ENCODE peak calls at places on chromosomes 6 and 20, in eight cellular contexts. X is head of caudate nucleus, R is Calu3, W is NCI-H2171 treated with DMSO at 0.1 percent for 48 hours, T is GM13976, C is cardiac fibroblast, Z is HFFc6, N is GM06990. Q is an unnamed sample.

GRCh38 chr6:50455029-50455428 is 258.3 kb upstream of the TFAP2D start:
- DNase-seq in X (no peak), R (no peak), W (no peak), T (no peak), C (no peak), Z (no peak), N (no peak), Q (no peak)

GRCh38 chr6:33672808-33673207 is 38.7 kb downstream of the UQCC2 start:
- DNase-seq in X (no peak), R (peak; percentile 94), W (no peak), T (peak; percentile 64), C (peak; percentile 97), Z (peak; percentile 95), N (no peak), Q (no peak)

GRCh38 chr6:42962502-42963178 is 2.1 kb downstream of the GNMT start:
- DNase-seq in X (no peak), R (no peak), W (peak; percentile 99), T (no peak), C (no peak), Z (no peak), N (no peak), Q (peak; percentile 87)

GRCh38 chr6:37225350-37226169 is 32.0 kb upstream of the TBC1D22B start:
- DNase-seq in X (no peak), R (no peak), W (peak; percentile 41), T (no peak), C (no peak), Z (no peak), N (no peak), Q (no peak)

GRCh38 chr6:168098431-168098861 is 19.4 kb upstream of the FRMD1 start:
- DNase-seq in X (no peak), R (no peak), W (no peak), T (no peak), C (no peak), Z (no peak), N (no peak), Q (no peak)

GRCh38 chr6:37713529-37714119 is 15.9 kb upstream of the MDGA1 start:
- DNase-seq in X (no peak), R (no peak), W (no peak), T (no peak), C (peak; percentile 64), Z (peak; percentile 71), N (no peak), Q (no peak)

GRCh38 chr6:7758456-7758855 is 32.6 kb downstream of the BMP6 start:
- DNase-seq in X (no peak), R (peak; percentile 1), W (no peak), T (no peak), C (peak; percentile 90), Z (peak; percentile 66), N (no peak), Q (no peak)

GRCh38 chr6:36805917-36806316 is 33.3 kb downstream of the CPNE5 start:
- DNase-seq in X (no peak), R (no peak), W (no peak), T (no peak), C (no peak), Z (no peak), N (no peak), Q (no peak)

GRCh38 chr20:4674672-4675071 is 47.0 kb upstream of the PRND start:
- DNase-seq in X (no peak), R (no peak), W (no peak), T (no peak), C (no peak), Z (no peak), N (no peak), Q (no peak)

GRCh38 chr20:22503577-22503976 is 80.8 kb downstream of the FOXA2 start:
- DNase-seq in X (no peak), R (no peak), W (no peak), T (no peak), C (no peak), Z (no peak), N (no peak), Q (no peak)

GRCh38 chr20:19974621-19975435 is 42.3 kb upstream of the NAA20 start:
- DNase-seq in X (peak; percentile 80), R (peak; percentile 65), W (peak; percentile 86), T (no peak), C (peak; percentile 88), Z (peak; percentile 95), N (no peak), Q (peak; percentile 27)

GRCh38 chr20:36532822-36533221 is 8.5 kb upstream of the MYL9 start:
- DNase-seq in X (no peak), R (no peak), W (no peak), T (no peak), C (no peak), Z (no peak), N (no peak), Q (no peak)

GRCh38 chr20:46060301-46060881 is 29.4 kb downstream of the NCOA5 start:
- DNase-seq in X (no peak), R (no peak), W (no peak), T (peak; percentile 18), C (peak; percentile 16), Z (no peak), N (peak; percentile 37), Q (no peak)

GRCh38 chr6:16042751-16043150 is 86.1 kb upstream of the MYLIP start:
- DNase-seq in X (no peak), R (no peak), W (no peak), T (no peak), C (no peak), Z (no peak), N (no peak), Q (no peak)

GRCh38 chr6:1554881-1555569 is 54.7 kb upstream of the FOXC1 start:
- DNase-seq in X (peak; percentile 84), R (peak; percentile 61), W (no peak), T (peak; percentile 79), C (peak; percentile 64), Z (no peak), N (no peak), Q (no peak)